ENCODE peak calls at places on chromosomes 13 and 19, in five cellular contexts. One of them, this sample, is unnamed.

GRCh38 chr13:51564671-51565070 is 19.6 kb upstream of the WDFY2 start:
- DNase-seq in fibroblast of pulmonary artery: no peak
- DNase-seq in lower lobe of right lung: no peak
- DNase-seq in psoas muscle: no peak
- DNase-seq in fibroblast of lung: no peak
- DNase-seq in this sample: no peak

GRCh38 chr13:100941811-100942361 is 267.3 kb upstream of the TMTC4 start:
- DNase-seq in fibroblast of pulmonary artery: no peak
- DNase-seq in lower lobe of right lung: no peak
- DNase-seq in psoas muscle: no peak
- DNase-seq in fibroblast of lung: peak
- DNase-seq in this sample: no peak

GRCh38 chr13:43316997-43317396 is 293.6 kb downstream of the DNAJC15 start:
- DNase-seq in fibroblast of pulmonary artery: peak
- DNase-seq in lower lobe of right lung: no peak
- DNase-seq in psoas muscle: peak
- DNase-seq in fibroblast of lung: peak
- DNase-seq in this sample: peak

GRCh38 chr13:43979492-43979891 is 99.8 kb downstream of the LACC1 start:
- DNase-seq in fibroblast of pulmonary artery: no peak
- DNase-seq in lower lobe of right lung: no peak
- DNase-seq in psoas muscle: no peak
- DNase-seq in fibroblast of lung: no peak
- DNase-seq in this sample: no peak

GRCh38 chr19:1882089-1882785 is 3.1 kb downstream of the ABHD17A start:
- DNase-seq in fibroblast of pulmonary artery: no peak
- DNase-seq in lower lobe of right lung: no peak
- DNase-seq in psoas muscle: no peak
- DNase-seq in fibroblast of lung: no peak
- DNase-seq in this sample: no peak

GRCh38 chr19:16375936-16376185 is 51.2 kb downstream of the KLF2 start:
- DNase-seq in fibroblast of pulmonary artery: no peak
- DNase-seq in lower lobe of right lung: no peak
- DNase-seq in psoas muscle: no peak
- DNase-seq in fibroblast of lung: no peak
- DNase-seq in this sample: no peak

GRCh38 chr19:16325671-16326400 is 1.2 kb downstream of the KLF2 start:
- DNase-seq in fibroblast of pulmonary artery: peak
- DNase-seq in lower lobe of right lung: peak
- DNase-seq in psoas muscle: peak
- DNase-seq in fibroblast of lung: peak
- DNase-seq in this sample: no peak

GRCh38 chr19:15354557-15355296 is 22.4 kb upstream of the BRD4 start:
- DNase-seq in fibroblast of pulmonary artery: no peak
- DNase-seq in lower lobe of right lung: no peak
- DNase-seq in psoas muscle: no peak
- DNase-seq in fibroblast of lung: no peak
- DNase-seq in this sample: no peak

DNA sequence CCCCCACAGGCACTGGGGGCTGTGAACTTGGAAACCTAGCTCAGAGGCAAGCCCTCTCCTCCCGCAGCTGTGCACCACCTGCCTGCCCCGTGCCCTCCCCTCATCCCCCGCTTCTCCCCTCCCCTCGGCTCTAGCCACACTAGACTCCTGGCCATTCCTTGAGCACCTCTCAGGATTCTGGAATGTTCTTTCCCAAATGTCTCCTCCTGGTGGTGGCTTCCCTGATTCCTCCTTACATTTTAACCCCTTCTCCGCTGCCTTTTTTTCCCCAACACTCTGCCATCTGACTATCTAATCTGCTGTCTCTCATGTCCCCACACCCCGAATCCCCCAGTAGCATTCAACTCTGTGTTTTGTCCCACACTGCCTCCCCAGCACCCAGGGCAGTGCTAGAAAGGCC is 6.7 kb downstream of the NANOS3 start:
- DNase-seq in fibroblast of pulmonary artery: no peak
- DNase-seq in lower lobe of right lung: no peak
- DNase-seq in psoas muscle: no peak
- DNase-seq in fibroblast of lung: no peak
- DNase-seq in this sample: no peak
- TF ChIP-seq CTCF in fibroblast of pulmonary artery: peak
- TF ChIP-seq CTCF in lower lobe of right lung: no peak
- TF ChIP-seq CTCF in psoas muscle: no peak
- TF ChIP-seq CTCF in fibroblast of lung: no peak
- TF ChIP-seq CTCF in this sample: no peak

GRCh38 chr13:24497742-24498141 is 14.8 kb downstream of the PARP4 start:
- DNase-seq in fibroblast of pulmonary artery: no peak
- DNase-seq in lower lobe of right lung: no peak
- DNase-seq in psoas muscle: no peak
- DNase-seq in fibroblast of lung: no peak
- DNase-seq in this sample: no peak

GRCh38 chr13:24489721-24490120 is 22.9 kb downstream of the PARP4 start:
- DNase-seq in fibroblast of pulmonary artery: no peak
- DNase-seq in lower lobe of right lung: no peak
- DNase-seq in psoas muscle: no peak
- DNase-seq in fibroblast of lung: no peak
- DNase-seq in this sample: no peak

GRCh38 chr13:24495151-24495729 is 17.3 kb downstream of the PARP4 start:
- DNase-seq in fibroblast of pulmonary artery: no peak
- DNase-seq in lower lobe of right lung: no peak
- DNase-seq in psoas muscle: no peak
- DNase-seq in fibroblast of lung: no peak
- DNase-seq in this sample: no peak

GRCh38 chr13:24493356-24493755 is 19.2 kb downstream of the PARP4 start:
- DNase-seq in fibroblast of pulmonary artery: no peak
- DNase-seq in lower lobe of right lung: no peak
- DNase-seq in psoas muscle: no peak
- DNase-seq in fibroblast of lung: peak
- DNase-seq in this sample: no peak

DNA sequence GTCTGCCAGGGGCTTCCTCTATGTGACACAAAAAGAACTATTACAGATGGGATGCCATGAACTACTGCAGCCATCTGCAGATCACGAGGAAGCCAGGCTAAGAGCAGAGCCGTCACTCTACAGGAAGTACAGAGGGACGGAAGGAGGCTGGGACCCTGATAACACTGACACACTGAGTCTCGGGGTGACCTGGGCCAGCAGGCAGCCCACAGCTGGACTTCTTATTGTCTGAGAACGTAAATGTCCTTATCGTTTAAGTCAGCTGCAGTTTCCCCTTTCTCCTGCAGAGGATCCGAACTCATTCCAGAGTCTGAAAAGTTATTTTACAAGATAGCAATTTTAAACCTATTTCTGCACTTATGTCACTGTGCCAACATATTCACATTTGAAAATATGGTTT is 20.7 kb downstream of the PARP4 start:
- DNase-seq in fibroblast of pulmonary artery: peak
- DNase-seq in lower lobe of right lung: no peak
- DNase-seq in psoas muscle: no peak
- DNase-seq in fibroblast of lung: no peak
- DNase-seq in this sample: no peak
- TF ChIP-seq CTCF in fibroblast of pulmonary artery: peak
- TF ChIP-seq CTCF in lower lobe of right lung: no peak
- TF ChIP-seq CTCF in psoas muscle: no peak
- TF ChIP-seq CTCF in fibroblast of lung: no peak
- TF ChIP-seq CTCF in this sample: no peak

GRCh38 chr19:27795369-27795768 is 1417.6 kb downstream of the UQCRFS1 start:
- DNase-seq in fibroblast of pulmonary artery: no peak
- DNase-seq in lower lobe of right lung: peak
- DNase-seq in psoas muscle: no peak
- DNase-seq in fibroblast of lung: no peak
- DNase-seq in this sample: no peak

GRCh38 chr19:27792576-27793127 is 1420.3 kb downstream of the UQCRFS1 start:
- DNase-seq in fibroblast of pulmonary artery: no peak
- DNase-seq in lower lobe of right lung: no peak
- DNase-seq in psoas muscle: no peak
- DNase-seq in fibroblast of lung: no peak
- DNase-seq in this sample: no peak

GRCh38 chr19:27793128-27793643 is 1419.8 kb downstream of the UQCRFS1 start:
- DNase-seq in fibroblast of pulmonary artery: peak
- DNase-seq in lower lobe of right lung: peak
- DNase-seq in psoas muscle: peak
- DNase-seq in fibroblast of lung: peak
- DNase-seq in this sample: peak

GRCh38 chr19:27794444-27795042 is 1418.4 kb downstream of the UQCRFS1 start:
- DNase-seq in fibroblast of pulmonary artery: peak
- DNase-seq in lower lobe of right lung: no peak
- DNase-seq in psoas muscle: no peak
- DNase-seq in fibroblast of lung: peak
- DNase-seq in this sample: no peak

DNA sequence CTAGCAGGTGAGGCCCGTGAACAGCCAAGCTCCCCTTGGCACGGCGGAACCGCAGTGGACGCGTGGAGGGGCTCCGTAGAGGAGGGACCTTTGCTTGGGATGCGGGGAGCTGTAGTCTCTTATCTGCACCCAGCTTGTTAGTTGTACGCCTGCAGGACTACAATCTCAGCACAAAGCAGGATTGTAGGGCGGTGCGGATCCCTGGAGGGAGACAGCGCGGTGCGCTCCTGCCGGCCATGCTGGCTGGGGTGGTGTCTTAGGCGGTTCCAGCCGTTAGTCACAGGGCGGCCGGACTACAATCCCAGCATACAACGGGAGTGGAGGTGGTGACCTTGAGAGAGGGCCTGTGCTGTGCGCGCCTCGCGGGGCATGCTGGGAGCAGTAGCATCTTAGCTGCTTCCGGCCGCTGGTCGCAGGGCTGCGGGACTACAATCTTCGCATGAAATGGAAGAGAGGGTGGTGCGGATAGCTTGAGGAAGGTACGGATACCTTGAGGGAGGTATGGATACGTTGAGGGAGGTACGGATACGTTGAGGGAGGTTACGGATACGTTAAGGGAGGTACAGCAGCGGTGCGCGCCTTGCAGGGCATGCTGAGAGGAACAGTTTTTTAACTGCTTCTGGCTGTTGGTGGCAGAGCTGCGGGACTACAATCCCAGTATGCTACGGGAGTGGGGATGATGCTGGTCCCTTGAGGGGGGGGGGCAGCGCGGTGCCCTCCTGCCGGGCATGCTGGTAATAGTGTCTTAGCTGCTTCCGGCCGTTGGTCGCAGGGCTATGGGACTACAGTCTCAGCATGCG is 1419.1 kb downstream of the UQCRFS1 start:
- DNase-seq in fibroblast of pulmonary artery: peak
- DNase-seq in lower lobe of right lung: peak
- DNase-seq in psoas muscle: peak
- DNase-seq in fibroblast of lung: peak
- DNase-seq in this sample: peak
- TF ChIP-seq CTCF in fibroblast of pulmonary artery: no peak
- TF ChIP-seq CTCF in lower lobe of right lung: no peak
- TF ChIP-seq CTCF in psoas muscle: no peak
- TF ChIP-seq CTCF in fibroblast of lung: no peak
- TF ChIP-seq CTCF in this sample: no peak

DNA sequence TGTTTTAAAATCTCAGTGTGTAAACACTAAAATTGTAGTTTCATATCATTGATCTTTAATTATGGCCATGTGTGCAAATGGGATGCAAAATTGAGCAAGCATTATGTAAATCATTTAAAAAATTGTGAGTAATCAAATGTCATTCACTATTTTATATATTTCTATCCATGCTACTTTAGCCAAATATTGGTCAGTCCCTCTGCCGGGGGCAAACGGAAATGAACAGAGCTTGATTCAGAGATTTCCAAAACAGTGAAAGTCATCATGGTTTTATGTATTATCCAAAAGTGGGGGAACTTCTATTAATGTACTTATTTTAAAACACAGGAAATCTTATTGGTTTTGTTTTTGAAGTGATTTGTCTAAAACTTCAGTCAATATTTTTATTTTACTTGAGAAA is 219.1 kb downstream of the IRS2 start:
- DNase-seq in fibroblast of pulmonary artery: peak
- DNase-seq in lower lobe of right lung: no peak
- DNase-seq in psoas muscle: no peak
- DNase-seq in fibroblast of lung: no peak
- DNase-seq in this sample: no peak
- TF ChIP-seq CTCF in fibroblast of pulmonary artery: peak
- TF ChIP-seq CTCF in lower lobe of right lung: no peak
- TF ChIP-seq CTCF in psoas muscle: no peak
- TF ChIP-seq CTCF in fibroblast of lung: peak
- TF ChIP-seq CTCF in this sample: no peak

This sample was measured in MCF 10A.